ENCODE peak calls at places on chromosomes 12 and 14, in four cellular contexts. B is occipital lobe, Y is T-helper 1 cell, W is LoVo. U is an unnamed sample.

GRCh38 chr12:64566882-64567517 is 43.3 kb upstream of the RASSF3 start:
- DNase-seq in B (no peak), Y (no peak), W (no peak), U (no peak)

GRCh38 chr12:23906329-23906728 is 43.1 kb downstream of the SOX5 start:
- DNase-seq in B (no peak), Y (no peak), W (no peak), U (no peak)

GRCh38 chr14:43706901-43707300 is 800.2 kb downstream of the FSCB start:
- DNase-seq in B (no peak), Y (no peak), W (no peak), U (no peak)

GRCh38 chr14:98161366-98161765 is 1110.6 kb downstream of the BCL11B start:
- DNase-seq in B (no peak), Y (no peak), W (no peak), U (no peak)

GRCh38 chr12:93094988-93095737 is 166.1 kb upstream of the EEA1 start:
- DNase-seq in B (no peak), Y (no peak), W (no peak), U (no peak)

GRCh38 chr12:50637870-50638481 is 125.9 kb upstream of the ATF1 start:
- DNase-seq in B (no peak), Y (no peak), W (peak), U (no peak)

GRCh38 chr14:45716506-45716905 is 463.5 kb upstream of the MIS18BP1 start:
- DNase-seq in B (no peak), Y (no peak), W (no peak), U (no peak)

GRCh38 chr12:570949-571794 is 92.1 kb downstream of the NINJ2 start:
- DNase-seq in B (no peak), Y (no peak), W (peak), U (no peak)

GRCh38 chr14:95814363-95815225 is 62.0 kb upstream of the TUNAR start:
- DNase-seq in B (no peak), Y (no peak), W (no peak), U (no peak)

GRCh38 chr12:46237381-46238045 is 31.3 kb downstream of the SLC38A1 start:
- DNase-seq in B (no peak), Y (no peak), W (no peak), U (no peak)

GRCh38 chr12:97169922-97170321 is 262.9 kb downstream of the NEDD1 start:
- DNase-seq in B (no peak), Y (no peak), W (no peak), U (no peak)

GRCh38 chr12:126567016-126567415 is 1501.8 kb downstream of the AACS start:
- DNase-seq in B (no peak), Y (no peak), W (no peak), U (no peak)

GRCh38 chr14:104604461-104605449 is at the start of gene TMEM179:
- DNase-seq in B (peak), Y (no peak), W (no peak), U (no peak)

GRCh38 chr14:88829188-88829587 is 4.7 kb downstream of the TTC8 start:
- DNase-seq in B (no peak), Y (no peak), W (no peak), U (no peak)

GRCh38 chr12:111413442-111414086 is 7.8 kb downstream of the SH2B3 start:
- DNase-seq in B (no peak), Y (no peak), W (peak), U (no peak)

GRCh38 chr14:89746135-89746534 is 208.4 kb downstream of the EFCAB11 start:
- DNase-seq in B (no peak), Y (no peak), W (no peak), U (no peak)